ENCODE peak calls at places on chromosomes 11 and 22, in ten cellular contexts. H is EL, G is H4, M is nephron progenitor cell, P is mucosa of gallbladder, U is iris pigment epithelial cell, K is AG08395, X is ELF-1, Y is GM12891, D is dorsolateral prefrontal cortex. J is an unnamed sample.

GRCh38 chr11:132444891-132445290 is 1074.5 kb downstream of the NTM start:
- DNase-seq in H (no peak), G (no peak), M (no peak), P (no peak), U (no peak), K (no peak), X (no peak), Y (no peak), D (no peak), J (no peak)

GRCh38 chr11:418343-419247 is 3.8 kb upstream of the SIGIRR start:
- DNase-seq in H (no peak), G (no peak), M (peak), P (no peak), U (no peak), K (no peak), X (no peak), Y (no peak), D (no peak), J (no peak)

GRCh38 chr11:34495239-34495723 is 18.3 kb downstream of the ELF5 start:
- DNase-seq in H (no peak), G (no peak), M (no peak), P (no peak), U (no peak), K (no peak), X (no peak), Y (no peak), D (no peak), J (no peak)

GRCh38 chr11:61910473-61911123 is 6.8 kb downstream of the RAB3IL1 start:
- DNase-seq in H (no peak), G (no peak), M (no peak), P (no peak), U (peak), K (no peak), X (no peak), Y (no peak), D (no peak), J (no peak)

GRCh38 chr22:20068640-20069039 is 11.4 kb upstream of the DGCR8 start:
- DNase-seq in H (no peak), G (no peak), M (no peak), P (no peak), U (no peak), K (no peak), X (no peak), Y (no peak), D (no peak), J (no peak)

GRCh38 chr11:94706211-94706610 is 61.9 kb upstream of the AMOTL1 start:
- DNase-seq in H (peak), G (no peak), M (no peak), P (no peak), U (peak), K (peak), X (no peak), Y (no peak), D (no peak), J (no peak)

GRCh38 chr22:32733196-32733595 is 68.3 kb upstream of the TIMP3 start:
- DNase-seq in H (no peak), G (no peak), M (no peak), P (no peak), U (no peak), K (no peak), X (no peak), Y (no peak), D (no peak), J (peak)

GRCh38 chr11:44032304-44033085 is 15.3 kb upstream of the ACCSL start:
- DNase-seq in H (peak), G (no peak), M (no peak), P (peak), U (peak), K (peak), X (no peak), Y (no peak), D (no peak), J (no peak)

GRCh38 chr11:86484164-86484794 is 109.6 kb downstream of the CCDC81 start:
- DNase-seq in H (peak), G (peak), M (no peak), P (no peak), U (peak), K (peak), X (peak), Y (no peak), D (no peak), J (no peak)

GRCh38 chr11:40187092-40187403 is 1272.4 kb downstream of the LRRC4C start:
- DNase-seq in H (no peak), G (no peak), M (no peak), P (no peak), U (no peak), K (no peak), X (no peak), Y (no peak), D (no peak), J (no peak)

GRCh38 chr22:30318773-30319419 is 7.8 kb downstream of the TBC1D10A start:
- DNase-seq in H (no peak), G (no peak), M (no peak), P (no peak), U (peak), K (no peak), X (no peak), Y (no peak), D (no peak), J (peak)

GRCh38 chr11:57357827-57358226 is 19.7 kb downstream of the P2RX3 start:
- DNase-seq in H (no peak), G (no peak), M (no peak), P (no peak), U (peak), K (peak), X (no peak), Y (no peak), D (no peak), J (no peak)

GRCh38 chr11:121914508-121914907 is 201.5 kb downstream of the BLID start:
- DNase-seq in H (no peak), G (no peak), M (no peak), P (no peak), U (no peak), K (no peak), X (no peak), Y (no peak), D (no peak), J (no peak)

GRCh38 chr11:1785749-1786261 is 22.1 kb upstream of the CTSD start:
- DNase-seq in H (no peak), G (no peak), M (no peak), P (no peak), U (no peak), K (peak), X (peak), Y (no peak), D (no peak), J (no peak)

GRCh38 chr11:70111269-70112016 is 33.3 kb downstream of the ANO1 start:
- DNase-seq in H (peak), G (peak), M (peak), P (peak), U (peak), K (peak), X (peak), Y (no peak), D (no peak), J (peak)

GRCh38 chr11:8759634-8760033 is 77.0 kb downstream of the RPL27A start:
- DNase-seq in H (no peak), G (no peak), M (no peak), P (no peak), U (no peak), K (no peak), X (no peak), Y (no peak), D (peak), J (no peak)

GRCh38 chr22:35903571-35904331 is 124.9 kb downstream of the RBFOX2 start:
- DNase-seq in H (no peak), G (no peak), M (no peak), P (no peak), U (no peak), K (no peak), X (no peak), Y (no peak), D (no peak), J (no peak)

GRCh38 chr11:57405271-57405890 is 14.9 kb upstream of the PRG2 start:
- DNase-seq in H (no peak), G (no peak), M (no peak), P (no peak), U (no peak), K (peak), X (no peak), Y (no peak), D (no peak), J (no peak)

GRCh38 chr22:20174785-20175596 is 24.1 kb upstream of the CCDC188 start:
- DNase-seq in H (no peak), G (no peak), M (no peak), P (no peak), U (peak), K (no peak), X (peak), Y (no peak), D (no peak), J (no peak)

GRCh38 chr22:24845036-24845918 is 39.3 kb downstream of the SGSM1 start:
- DNase-seq in H (peak), G (no peak), M (no peak), P (no peak), U (peak), K (peak), X (no peak), Y (no peak), D (no peak), J (no peak)

J was measured in foreskin melanocyte.